ENCODE peak calls at places on chromosomes 13 and 19, in ten cellular contexts. V, P, M, U, I, F, Q, E, Y and Z are unnamed samples.

GRCh38 chr19:33490041-33490451 is 31.5 kb downstream of the PEPD start:
- DNase-seq in F (no peak), M (no peak), P (no peak), V (no peak), I (no peak), Y (no peak), Q (no peak), E (no peak), U (no peak), Z (no peak)

GRCh38 chr19:41746593-41747227 is 8.6 kb upstream of the CEACAM6 start:
- DNase-seq in Y (no peak), U (peak; percentile 71), P (peak; percentile 90), E (no peak), I (no peak), M (peak; percentile 60), V (peak; percentile 77), Q (peak; percentile 60), F (peak; percentile 87), Z (peak; percentile 33)

GRCh38 chr19:7632340-7633203 is 947 bp downstream of the PCP2 start:
- DNase-seq in P (no peak), I (no peak), E (no peak), V (no peak), U (no peak), M (no peak), F (no peak), Y (no peak), Q (no peak), Z (no peak)

GRCh38 chr13:114115191-114115671 is 17.2 kb downstream of the RASA3 start:
- DNase-seq in F (no peak), V (no peak), I (no peak), M (no peak), E (peak; percentile 70), Q (no peak), U (no peak), Y (no peak), P (no peak), Z (no peak)

GRCh38 chr19:55251296-55252081 is 7.3 kb downstream of the PPP6R1 start:
- DNase-seq in Y (no peak), I (no peak), E (no peak), M (no peak), U (no peak), V (no peak), P (no peak), F (no peak), Q (no peak), Z (no peak)

GRCh38 chr19:34260771-34261173 is 6.4 kb downstream of the GARRE1 start:
- DNase-seq in Y (no peak), U (no peak), I (no peak), F (no peak), M (no peak), E (no peak), V (no peak), Q (peak; percentile 62), P (peak; percentile 40), Z (no peak)

GRCh38 chr13:96785986-96786385 is 208.3 kb downstream of the OXGR1 start:
- DNase-seq in Y (no peak), V (no peak), M (no peak), U (no peak), I (no peak), P (no peak), Q (no peak), F (no peak), E (no peak), Z (no peak)

GRCh38 chr13:109760372-109760771 is 26.0 kb downstream of the IRS2 start:
- DNase-seq in Q (no peak), F (no peak), Y (no peak), I (no peak), M (no peak), U (no peak), E (no peak), P (no peak), V (no peak), Z (no peak)

GRCh38 chr13:97224544-97225324 is 2.6 kb downstream of the MBNL2 start:
- DNase-seq in I (no peak), E (peak; percentile 77), P (peak; percentile 69), M (no peak), V (peak; percentile 59), U (peak; percentile 75), F (peak; percentile 42), Y (no peak), Q (peak; percentile 81), Z (no peak)

GRCh38 chr19:35262101-35262761 is 6.5 kb upstream of the USF2 start:
- DNase-seq in P (no peak), V (no peak), E (no peak), Y (no peak), I (no peak), F (no peak), M (no peak), Q (no peak), U (no peak), Z (no peak)

GRCh38 chr19:11306337-11306736 is 10.4 kb downstream of the TSPAN16 start:
- DNase-seq in Y (no peak), U (peak; percentile 42), M (no peak), F (no peak), I (no peak), P (no peak), E (no peak), V (no peak), Q (no peak), Z (no peak)

GRCh38 chr19:39995794-39996193 is 1.1 kb upstream of the ZNF546 start:
- DNase-seq in Y (no peak), P (no peak), M (no peak), Q (no peak), U (no peak), I (no peak), F (no peak), E (no peak), V (no peak), Z (no peak)

GRCh38 chr19:58059003-58059671 is at the start of gene ZNF135:
- DNase-seq in P (peak; percentile 94), Q (peak; percentile 96), F (peak; percentile 65), U (no peak), Y (no peak), E (peak; percentile 90), V (peak; percentile 28), M (peak; percentile 39), I (peak; percentile 86), Z (peak; percentile 95)

GRCh38 chr13:29556742-29557141 is 38.7 kb downstream of the SLC7A1 start:
- DNase-seq in V (no peak), F (no peak), E (no peak), Q (no peak), P (no peak), M (no peak), Y (no peak), U (no peak), I (no peak), Z (no peak)

GRCh38 chr13:34155931-34156607 is 338.1 kb downstream of the RFC3 start:
- DNase-seq in M (no peak), U (no peak), P (no peak), F (no peak), V (no peak), E (no peak), I (no peak), Q (peak; percentile 34), Y (no peak), Z (no peak)

GRCh38 chr13:86080340-86080995 is 281.2 kb upstream of the SLITRK6 start:
- DNase-seq in U (no peak), V (no peak), M (no peak), E (no peak), P (no peak), Q (no peak), F (no peak), I (no peak), Y (no peak), Z (no peak)

GRCh38 chr13:113009743-113010509 is 40.9 kb downstream of the MCF2L start:
- DNase-seq in M (no peak), Q (no peak), F (no peak), P (no peak), Y (no peak), U (no peak), E (no peak), I (no peak), V (no peak), Z (peak; percentile 81)

GRCh38 chr13:31859546-31859945 is 120.2 kb downstream of the RXFP2 start:
- DNase-seq in P (no peak), E (no peak), Y (no peak), I (no peak), V (peak; percentile 22), Q (no peak), M (no peak), U (no peak), F (peak; percentile 17), Z (no peak)

GRCh38 chr13:30892966-30893365 is 13.1 kb upstream of the MEDAG start:
- DNase-seq in V (no peak), E (peak; percentile 86), Q (peak; percentile 84), Y (no peak), P (peak; percentile 87), M (no peak), F (no peak), U (peak; percentile 65), I (no peak), Z (no peak)

GRCh38 chr19:48497728-48498575 is 13.7 kb downstream of the LMTK3 start:
- DNase-seq in I (no peak), Q (no peak), P (peak; percentile 3), Y (no peak), E (no peak), V (no peak), M (no peak), F (no peak), U (no peak), Z (no peak)

GRCh38 chr13:19794552-19795143 is 11.9 kb upstream of the PSPC1 start:
- DNase-seq in V (no peak), F (no peak), Q (peak; percentile 94), I (no peak), Y (no peak), M (no peak), P (peak; percentile 91), E (no peak), U (no peak), Z (no peak)

GRCh38 chr19:42409477-42409876 is 17.7 kb downstream of the LIPE start:
- DNase-seq in E (no peak), F (no peak), V (no peak), Q (no peak), M (no peak), U (no peak), P (no peak), I (peak; percentile 18), Y (no peak), Z (no peak)